ENCODE peak calls at places on chromosomes 12 and 14, in nine cellular contexts. A is fibroblast of lung; X is AML-193; E is stimulated activated CD8-positive, alpha-beta memory T cell treated with anti-CD3 and anti-CD28 coated beads, Interleukin-2, amount 100 ng/mL, for 1 hour; U is left lobe of liver; N is hypothalamus; G is PC-9; I is keratinocyte; P is NCI-H446. R is an unnamed sample.

GRCh38 chr12:2693980-2694379 is 100.8 kb upstream of the FKBP4 start:
- DNase-seq in X (no peak), N (no peak), A (no peak), I (no peak), P (no peak), E (no peak), U (no peak), G (no peak), R (no peak)

GRCh38 chr12:46722737-46723136 is 103.1 kb downstream of the SLC38A4 start:
- DNase-seq in E (no peak), P (no peak), N (no peak), A (no peak), I (no peak), X (no peak), U (no peak), G (no peak), R (no peak)

GRCh38 chr12:19236656-19237055 is 107.1 kb downstream of the PLEKHA5 start:
- DNase-seq in A (peak), U (no peak), E (no peak), I (peak), N (no peak), X (no peak), P (no peak), G (no peak), R (peak)

GRCh38 chr14:23085458-23085857 is 9.5 kb downstream of the ACIN1 start:
- DNase-seq in P (no peak), X (no peak), U (no peak), N (no peak), I (no peak), E (no peak), G (no peak), A (no peak), R (no peak)

GRCh38 chr12:13799574-13799973 is 181.8 kb downstream of the GRIN2B start:
- DNase-seq in X (no peak), A (no peak), U (no peak), I (no peak), P (no peak), E (no peak), N (no peak), G (no peak), R (no peak)

GRCh38 chr12:3421191-3421590 is 69.8 kb upstream of the PRMT8 start:
- DNase-seq in N (no peak), E (no peak), U (no peak), I (no peak), P (no peak), A (no peak), X (no peak), G (no peak), R (no peak)

GRCh38 chr12:113666223-113666622 is 194.6 kb upstream of the LHX5 start:
- DNase-seq in G (no peak), I (no peak), P (no peak), X (no peak), U (no peak), A (no peak), E (no peak), N (no peak), R (no peak)

GRCh38 chr12:34297126-34297789 is 275.0 kb downstream of the ALG10 start:
- DNase-seq in N (no peak), I (no peak), G (no peak), P (no peak), A (no peak), E (no peak), U (no peak), X (no peak), R (no peak)

R was measured in MV-4-11.